ENCODE peak calls at places on chromosomes 6 and 20, in five cellular contexts. One of them, this sample, is unnamed.

GRCh38 chr20:5044075-5044620 is 42.8 kb upstream of the SLC23A2 start:
- DNase-seq in left ventricle myocardium inferior: no peak
- DNase-seq in OCI-LY7: peak
- DNase-seq in CD8-positive, alpha-beta T cell: no peak
- DNase-seq in tibial artery: no peak
- DNase-seq in this sample: no peak

GRCh38 chr6:10976571-10976970 is 67.5 kb downstream of the ELOVL2 start:
- DNase-seq in left ventricle myocardium inferior: no peak
- DNase-seq in CD8-positive, alpha-beta T cell: no peak
- DNase-seq in tibial artery: no peak
- DNase-seq in OCI-LY7: no peak
- DNase-seq in this sample: no peak

GRCh38 chr6:116363759-116364158 is 7.0 kb upstream of the DSE start:
- DNase-seq in left ventricle myocardium inferior: no peak
- DNase-seq in CD8-positive, alpha-beta T cell: no peak
- DNase-seq in OCI-LY7: no peak
- DNase-seq in tibial artery: no peak
- DNase-seq in this sample: no peak

GRCh38 chr6:158863646-158864045 is 44.5 kb upstream of the EZR start:
- DNase-seq in CD8-positive, alpha-beta T cell: no peak
- DNase-seq in left ventricle myocardium inferior: no peak
- DNase-seq in tibial artery: no peak
- DNase-seq in OCI-LY7: no peak
- DNase-seq in this sample: no peak

GRCh38 chr6:118387921-118388701 is 160.0 kb upstream of the PLN start:
- DNase-seq in CD8-positive, alpha-beta T cell: no peak
- DNase-seq in OCI-LY7: no peak
- DNase-seq in left ventricle myocardium inferior: no peak
- DNase-seq in tibial artery: no peak
- DNase-seq in this sample: no peak

GRCh38 chr20:50762045-50762422 is 30.7 kb downstream of the PARD6B start:
- DNase-seq in CD8-positive, alpha-beta T cell: no peak
- DNase-seq in tibial artery: no peak
- DNase-seq in left ventricle myocardium inferior: no peak
- DNase-seq in OCI-LY7: no peak
- DNase-seq in this sample: no peak

GRCh38 chr20:20096421-20096820 is 44.1 kb downstream of the CFAP61 start:
- DNase-seq in left ventricle myocardium inferior: no peak
- DNase-seq in OCI-LY7: no peak
- DNase-seq in tibial artery: no peak
- DNase-seq in CD8-positive, alpha-beta T cell: no peak
- DNase-seq in this sample: no peak

GRCh38 chr6:30837870-30838269 is 46.4 kb upstream of the DDR1 start:
- DNase-seq in OCI-LY7: no peak
- DNase-seq in CD8-positive, alpha-beta T cell: no peak
- DNase-seq in left ventricle myocardium inferior: no peak
- DNase-seq in tibial artery: no peak
- DNase-seq in this sample: no peak

GRCh38 chr6:3506195-3506594 is 49.3 kb upstream of the SLC22A23 start:
- DNase-seq in left ventricle myocardium inferior: no peak
- DNase-seq in tibial artery: no peak
- DNase-seq in CD8-positive, alpha-beta T cell: no peak
- DNase-seq in OCI-LY7: no peak
- DNase-seq in this sample: no peak

GRCh38 chr20:62122659-62123449 is 579 bp downstream of the LSM14B start:
- DNase-seq in left ventricle myocardium inferior: no peak
- DNase-seq in CD8-positive, alpha-beta T cell: no peak
- DNase-seq in OCI-LY7: peak
- DNase-seq in tibial artery: no peak
- DNase-seq in this sample: peak

GRCh38 chr6:101544286-101544685 is 150.8 kb downstream of the GRIK2 start:
- DNase-seq in left ventricle myocardium inferior: no peak
- DNase-seq in tibial artery: no peak
- DNase-seq in OCI-LY7: no peak
- DNase-seq in CD8-positive, alpha-beta T cell: no peak
- DNase-seq in this sample: no peak

GRCh38 chr6:88748141-88748540 is 215.3 kb downstream of the RNGTT start:
- DNase-seq in tibial artery: no peak
- DNase-seq in left ventricle myocardium inferior: no peak
- DNase-seq in OCI-LY7: no peak
- DNase-seq in CD8-positive, alpha-beta T cell: no peak
- DNase-seq in this sample: no peak

GRCh38 chr20:18006684-18007083 is 37.9 kb downstream of the MGME1 start:
- DNase-seq in tibial artery: no peak
- DNase-seq in CD8-positive, alpha-beta T cell: no peak
- DNase-seq in left ventricle myocardium inferior: no peak
- DNase-seq in OCI-LY7: no peak
- DNase-seq in this sample: no peak

GRCh38 chr6:24004062-24004461 is 122.0 kb upstream of the NRSN1 start:
- DNase-seq in left ventricle myocardium inferior: no peak
- DNase-seq in CD8-positive, alpha-beta T cell: no peak
- DNase-seq in OCI-LY7: no peak
- DNase-seq in tibial artery: no peak
- DNase-seq in this sample: no peak

GRCh38 chr6:137950581-137950980 is 83.5 kb downstream of the TNFAIP3 start:
- DNase-seq in OCI-LY7: peak
- DNase-seq in tibial artery: no peak
- DNase-seq in left ventricle myocardium inferior: no peak
- DNase-seq in CD8-positive, alpha-beta T cell: no peak
- DNase-seq in this sample: no peak

GRCh38 chr6:139161169-139161568 is 26.3 kb downstream of the HECA start:
- DNase-seq in left ventricle myocardium inferior: no peak
- DNase-seq in OCI-LY7: no peak
- DNase-seq in CD8-positive, alpha-beta T cell: peak
- DNase-seq in tibial artery: no peak
- DNase-seq in this sample: no peak

GRCh38 chr6:170529839-170530520 is 23.1 kb downstream of the PSMB1 start:
- DNase-seq in CD8-positive, alpha-beta T cell: peak
- DNase-seq in OCI-LY7: peak
- DNase-seq in left ventricle myocardium inferior: peak
- DNase-seq in tibial artery: peak
- DNase-seq in this sample: peak

GRCh38 chr20:13913517-13913916 is 76.9 kb downstream of the SEL1L2 start:
- DNase-seq in OCI-LY7: no peak
- DNase-seq in left ventricle myocardium inferior: no peak
- DNase-seq in tibial artery: no peak
- DNase-seq in CD8-positive, alpha-beta T cell: no peak
- DNase-seq in this sample: no peak

GRCh38 chr6:43074847-43075741 is 1.0 kb upstream of the PTK7 start:
- DNase-seq in OCI-LY7: no peak
- DNase-seq in tibial artery: no peak
- DNase-seq in left ventricle myocardium inferior: no peak
- DNase-seq in CD8-positive, alpha-beta T cell: no peak
- DNase-seq in this sample: no peak

GRCh38 chr6:86715676-86716075 is 221.7 kb upstream of the HTR1E start:
- DNase-seq in tibial artery: no peak
- DNase-seq in OCI-LY7: no peak
- DNase-seq in CD8-positive, alpha-beta T cell: no peak
- DNase-seq in left ventricle myocardium inferior: no peak
- DNase-seq in this sample: no peak

GRCh38 chr6:4134841-4135664 is at the start of gene ECI2:
- DNase-seq in OCI-LY7: peak
- DNase-seq in tibial artery: peak
- DNase-seq in left ventricle myocardium inferior: peak
- DNase-seq in CD8-positive, alpha-beta T cell: peak
- DNase-seq in this sample: peak

GRCh38 chr6:53616450-53617357 is 48.9 kb downstream of the KLHL31 start:
- DNase-seq in OCI-LY7: no peak
- DNase-seq in left ventricle myocardium inferior: no peak
- DNase-seq in CD8-positive, alpha-beta T cell: no peak
- DNase-seq in tibial artery: no peak
- DNase-seq in this sample: no peak

DNA sequence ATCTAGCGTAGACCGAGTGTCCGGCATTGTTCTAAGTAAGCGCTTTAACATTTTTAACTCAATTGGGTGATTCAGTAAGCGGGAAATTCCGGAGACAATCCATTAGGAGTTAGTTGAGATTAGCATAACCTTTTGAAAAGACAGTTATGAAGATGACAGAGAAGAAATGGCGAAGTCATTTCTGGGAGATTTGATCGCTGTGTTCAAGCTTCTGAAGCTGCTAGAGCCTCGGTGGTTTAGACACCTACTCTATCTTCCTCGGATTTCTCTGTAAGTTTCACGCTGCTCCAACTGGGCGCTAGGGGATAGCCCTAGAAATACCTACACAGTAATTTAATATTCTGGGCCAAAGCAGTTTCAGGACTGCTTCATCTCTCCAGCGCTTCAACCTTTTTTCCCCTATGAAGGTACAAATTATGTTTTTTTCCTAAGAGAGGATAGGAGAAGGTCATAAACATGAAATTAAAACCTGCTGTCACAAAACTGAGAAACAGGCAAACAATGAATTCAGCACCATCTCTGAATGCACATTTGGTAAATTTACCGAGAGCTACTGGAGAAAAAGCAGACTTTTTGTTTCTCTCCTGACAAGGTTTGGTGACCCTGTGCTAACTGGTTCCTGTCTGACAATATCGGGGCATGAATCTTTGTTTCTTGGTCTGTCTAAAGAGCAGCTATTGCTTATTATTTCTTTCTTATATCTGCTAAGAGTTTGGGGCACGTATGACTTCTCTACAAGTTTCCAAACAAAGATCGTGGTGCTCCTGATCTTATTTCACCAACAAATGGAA is 22.4 kb downstream of the ZNF311 start:
- DNase-seq in tibial artery: no peak
- DNase-seq in CD8-positive, alpha-beta T cell: no peak
- DNase-seq in OCI-LY7: no peak
- DNase-seq in left ventricle myocardium inferior: no peak
- DNase-seq in this sample: no peak
- TF ChIP-seq CTCF in tibial artery: no peak
- TF ChIP-seq CTCF in CD8-positive, alpha-beta T cell: no peak
- TF ChIP-seq CTCF in OCI-LY7: no peak
- TF ChIP-seq CTCF in left ventricle myocardium inferior: no peak
- TF ChIP-seq CTCF in this sample: no peak

GRCh38 chr20:11301699-11302098 is 616.0 kb upstream of the BTBD3 start:
- DNase-seq in tibial artery: no peak
- DNase-seq in left ventricle myocardium inferior: no peak
- DNase-seq in CD8-positive, alpha-beta T cell: no peak
- DNase-seq in OCI-LY7: no peak
- DNase-seq in this sample: no peak

GRCh38 chr20:11296951-11297350 is 620.7 kb upstream of the BTBD3 start:
- DNase-seq in left ventricle myocardium inferior: no peak
- DNase-seq in CD8-positive, alpha-beta T cell: no peak
- DNase-seq in tibial artery: no peak
- DNase-seq in OCI-LY7: no peak
- DNase-seq in this sample: no peak

GRCh38 chr20:11296221-11296620 is 621.5 kb upstream of the BTBD3 start:
- DNase-seq in tibial artery: no peak
- DNase-seq in CD8-positive, alpha-beta T cell: no peak
- DNase-seq in OCI-LY7: no peak
- DNase-seq in left ventricle myocardium inferior: no peak
- DNase-seq in this sample: no peak
- TF ChIP-seq CTCF in tibial artery: no peak
- TF ChIP-seq CTCF in CD8-positive, alpha-beta T cell: no peak
- TF ChIP-seq CTCF in OCI-LY7: no peak
- TF ChIP-seq CTCF in left ventricle myocardium inferior: no peak
- TF ChIP-seq CTCF in this sample: no peak

DNA sequence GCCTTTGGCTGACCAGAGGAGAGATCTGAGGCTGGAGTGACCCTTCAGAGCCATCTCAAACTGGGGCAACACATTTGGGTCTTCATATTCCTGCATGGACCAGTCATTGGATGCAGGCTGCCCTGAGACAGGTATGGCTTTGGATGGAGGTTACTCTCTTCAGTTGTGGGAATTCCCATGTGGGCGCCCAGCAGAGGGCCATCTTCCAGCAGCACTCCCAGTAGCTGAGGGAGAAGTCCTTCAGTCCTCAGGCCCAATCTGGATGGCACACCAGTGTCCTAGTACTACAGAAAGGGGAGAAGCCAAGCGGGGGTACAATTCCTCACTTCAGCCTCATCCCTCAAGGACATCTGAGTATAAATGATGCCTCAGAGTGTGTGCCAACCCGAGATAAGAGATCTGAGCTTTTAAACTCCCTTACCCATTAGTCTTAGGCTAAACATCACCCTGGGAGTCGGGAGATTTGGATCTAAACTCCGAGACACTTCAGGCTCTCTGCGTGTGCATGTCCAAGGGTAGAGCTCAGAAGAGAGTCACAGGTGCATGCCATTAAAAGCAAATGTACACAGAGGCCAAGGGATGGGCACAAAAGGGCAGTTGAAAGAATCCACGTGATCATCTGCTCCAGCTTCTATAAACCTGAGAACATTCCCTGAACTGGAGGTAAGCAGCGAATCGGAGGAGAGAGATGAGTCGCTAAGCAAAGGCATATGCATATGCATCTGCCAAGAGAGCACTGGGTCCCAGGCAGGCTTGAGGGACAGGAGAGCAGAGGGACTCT is 204.6 kb downstream of the CD83 start:
- DNase-seq in OCI-LY7: no peak
- DNase-seq in CD8-positive, alpha-beta T cell: no peak
- DNase-seq in tibial artery: no peak
- DNase-seq in left ventricle myocardium inferior: peak
- DNase-seq in this sample: no peak
- TF ChIP-seq CTCF in OCI-LY7: no peak
- TF ChIP-seq CTCF in CD8-positive, alpha-beta T cell: no peak
- TF ChIP-seq CTCF in tibial artery: no peak
- TF ChIP-seq CTCF in left ventricle myocardium inferior: peak
- TF ChIP-seq CTCF in this sample: no peak

GRCh38 chr6:157690441-157691210 is 132.4 kb upstream of the SNX9 start:
- DNase-seq in OCI-LY7: no peak
- DNase-seq in left ventricle myocardium inferior: no peak
- DNase-seq in tibial artery: no peak
- DNase-seq in CD8-positive, alpha-beta T cell: no peak
- DNase-seq in this sample: no peak

GRCh38 chr6:157685596-157686280 is 137.3 kb upstream of the SNX9 start:
- DNase-seq in left ventricle myocardium inferior: no peak
- DNase-seq in CD8-positive, alpha-beta T cell: no peak
- DNase-seq in tibial artery: no peak
- DNase-seq in OCI-LY7: no peak
- DNase-seq in this sample: no peak

GRCh38 chr6:157688275-157688959 is 134.6 kb upstream of the SNX9 start:
- DNase-seq in CD8-positive, alpha-beta T cell: no peak
- DNase-seq in left ventricle myocardium inferior: no peak
- DNase-seq in OCI-LY7: no peak
- DNase-seq in tibial artery: no peak
- DNase-seq in this sample: no peak

GRCh38 chr6:157689875-157690274 is 133.2 kb upstream of the SNX9 start:
- DNase-seq in CD8-positive, alpha-beta T cell: no peak
- DNase-seq in left ventricle myocardium inferior: no peak
- DNase-seq in OCI-LY7: no peak
- DNase-seq in tibial artery: no peak
- DNase-seq in this sample: no peak

DNA sequence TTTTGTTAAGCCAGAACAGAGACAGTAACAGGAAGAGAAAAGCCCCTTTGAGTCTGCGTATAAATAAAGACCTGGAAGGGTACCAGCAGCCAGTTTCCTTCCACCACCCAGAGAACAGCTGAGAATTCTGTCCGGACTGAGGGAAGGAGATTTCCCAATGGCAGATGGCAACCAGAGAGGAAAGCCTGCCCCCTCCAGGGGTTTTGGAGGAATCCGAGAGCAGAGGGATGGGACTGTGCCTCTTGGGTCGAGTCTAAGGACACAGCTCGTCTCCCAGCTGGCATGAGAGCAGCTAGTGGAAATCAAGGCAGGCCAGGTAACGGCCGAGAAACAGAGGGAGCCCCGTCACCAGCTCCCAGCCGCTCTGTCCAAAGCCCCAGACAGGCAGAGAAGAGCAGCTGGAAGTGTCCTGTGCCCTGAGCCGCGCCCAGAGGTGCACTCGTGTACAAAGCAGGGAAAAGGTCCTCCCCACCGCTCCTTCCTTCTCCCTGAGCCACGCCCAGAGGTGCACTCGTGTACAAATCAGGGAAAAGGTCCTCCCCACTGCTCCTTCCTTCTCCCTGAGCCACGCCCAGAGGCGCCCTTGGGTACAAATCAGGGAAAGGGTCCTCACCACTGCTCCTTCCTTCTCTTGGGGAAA is 134.0 kb upstream of the SNX9 start:
- DNase-seq in OCI-LY7: no peak
- DNase-seq in left ventricle myocardium inferior: no peak
- DNase-seq in CD8-positive, alpha-beta T cell: no peak
- DNase-seq in tibial artery: no peak
- DNase-seq in this sample: no peak
- TF ChIP-seq CTCF in OCI-LY7: no peak
- TF ChIP-seq CTCF in left ventricle myocardium inferior: no peak
- TF ChIP-seq CTCF in CD8-positive, alpha-beta T cell: no peak
- TF ChIP-seq CTCF in tibial artery: no peak
- TF ChIP-seq CTCF in this sample: no peak

This sample was measured in GM13976.